ENCODE peak calls at places on chromosomes 16 and 17, in six cellular contexts. One of them, this sample, is unnamed.

GRCh38 chr16:3774156-3774767 is 56.9 kb upstream of the TRAP1 start:
- DNase-seq in stimulated activated CD8-positive, alpha-beta memory T cell treated with anti-CD3 and anti-CD28 coated beads, Interleukin-4, amount 100 ng/mL, for 24 hours: no peak
- DNase-seq in ovary: peak
- DNase-seq in cardiac muscle cell: no peak
- DNase-seq in stimulated activated CD4-positive, alpha-beta T cell treated with anti-CD3 and anti-CD28 coated beads, Interleukin-15, amount 100 ng/mL, for 24 hours: no peak
- DNase-seq in NCI-H1105 treated with DMSO at 0.1 percent for 48 hours: peak
- DNase-seq in this sample: no peak

GRCh38 chr17:82283208-82283749 is 9.8 kb upstream of the CSNK1D start:
- DNase-seq in stimulated activated CD8-positive, alpha-beta memory T cell treated with anti-CD3 and anti-CD28 coated beads, Interleukin-4, amount 100 ng/mL, for 24 hours: no peak
- DNase-seq in ovary: no peak
- DNase-seq in cardiac muscle cell: peak
- DNase-seq in stimulated activated CD4-positive, alpha-beta T cell treated with anti-CD3 and anti-CD28 coated beads, Interleukin-15, amount 100 ng/mL, for 24 hours: peak
- DNase-seq in NCI-H1105 treated with DMSO at 0.1 percent for 48 hours: peak
- DNase-seq in this sample: peak

GRCh38 chr16:2854700-2855309 is 3.2 kb downstream of the PRSS22 start:
- DNase-seq in stimulated activated CD8-positive, alpha-beta memory T cell treated with anti-CD3 and anti-CD28 coated beads, Interleukin-4, amount 100 ng/mL, for 24 hours: no peak
- DNase-seq in ovary: no peak
- DNase-seq in cardiac muscle cell: no peak
- DNase-seq in stimulated activated CD4-positive, alpha-beta T cell treated with anti-CD3 and anti-CD28 coated beads, Interleukin-15, amount 100 ng/mL, for 24 hours: peak
- DNase-seq in NCI-H1105 treated with DMSO at 0.1 percent for 48 hours: no peak
- DNase-seq in this sample: no peak

GRCh38 chr16:61289141-61289540 is 747.1 kb downstream of the CDH8 start:
- DNase-seq in stimulated activated CD8-positive, alpha-beta memory T cell treated with anti-CD3 and anti-CD28 coated beads, Interleukin-4, amount 100 ng/mL, for 24 hours: no peak
- DNase-seq in ovary: no peak
- DNase-seq in cardiac muscle cell: no peak
- DNase-seq in stimulated activated CD4-positive, alpha-beta T cell treated with anti-CD3 and anti-CD28 coated beads, Interleukin-15, amount 100 ng/mL, for 24 hours: no peak
- DNase-seq in NCI-H1105 treated with DMSO at 0.1 percent for 48 hours: no peak
- DNase-seq in this sample: no peak

GRCh38 chr16:71873199-71873598 is 10.8 kb downstream of the ZNF821 start:
- DNase-seq in stimulated activated CD8-positive, alpha-beta memory T cell treated with anti-CD3 and anti-CD28 coated beads, Interleukin-4, amount 100 ng/mL, for 24 hours: no peak
- DNase-seq in ovary: no peak
- DNase-seq in cardiac muscle cell: no peak
- DNase-seq in stimulated activated CD4-positive, alpha-beta T cell treated with anti-CD3 and anti-CD28 coated beads, Interleukin-15, amount 100 ng/mL, for 24 hours: no peak
- DNase-seq in NCI-H1105 treated with DMSO at 0.1 percent for 48 hours: no peak
- DNase-seq in this sample: no peak

GRCh38 chr17:142876-143784 is 5.8 kb downstream of the SCGB1C2 start:
- DNase-seq in stimulated activated CD8-positive, alpha-beta memory T cell treated with anti-CD3 and anti-CD28 coated beads, Interleukin-4, amount 100 ng/mL, for 24 hours: no peak
- DNase-seq in ovary: peak
- DNase-seq in cardiac muscle cell: no peak
- DNase-seq in stimulated activated CD4-positive, alpha-beta T cell treated with anti-CD3 and anti-CD28 coated beads, Interleukin-15, amount 100 ng/mL, for 24 hours: no peak
- DNase-seq in NCI-H1105 treated with DMSO at 0.1 percent for 48 hours: no peak
- DNase-seq in this sample: no peak

GRCh38 chr17:33369149-33369548 is 76.1 kb upstream of the ASIC2 start:
- DNase-seq in stimulated activated CD8-positive, alpha-beta memory T cell treated with anti-CD3 and anti-CD28 coated beads, Interleukin-4, amount 100 ng/mL, for 24 hours: no peak
- DNase-seq in ovary: no peak
- DNase-seq in cardiac muscle cell: no peak
- DNase-seq in stimulated activated CD4-positive, alpha-beta T cell treated with anti-CD3 and anti-CD28 coated beads, Interleukin-15, amount 100 ng/mL, for 24 hours: no peak
- DNase-seq in NCI-H1105 treated with DMSO at 0.1 percent for 48 hours: no peak
- DNase-seq in this sample: no peak

GRCh38 chr17:81400939-81401726 is 5.9 kb downstream of the BAHCC1 start:
- DNase-seq in stimulated activated CD8-positive, alpha-beta memory T cell treated with anti-CD3 and anti-CD28 coated beads, Interleukin-4, amount 100 ng/mL, for 24 hours: no peak
- DNase-seq in ovary: no peak
- DNase-seq in cardiac muscle cell: no peak
- DNase-seq in stimulated activated CD4-positive, alpha-beta T cell treated with anti-CD3 and anti-CD28 coated beads, Interleukin-15, amount 100 ng/mL, for 24 hours: no peak
- DNase-seq in NCI-H1105 treated with DMSO at 0.1 percent for 48 hours: no peak
- DNase-seq in this sample: no peak

GRCh38 chr16:10349851-10350250 is 36.0 kb upstream of the ATF7IP2 start:
- DNase-seq in stimulated activated CD8-positive, alpha-beta memory T cell treated with anti-CD3 and anti-CD28 coated beads, Interleukin-4, amount 100 ng/mL, for 24 hours: no peak
- DNase-seq in ovary: no peak
- DNase-seq in cardiac muscle cell: no peak
- DNase-seq in stimulated activated CD4-positive, alpha-beta T cell treated with anti-CD3 and anti-CD28 coated beads, Interleukin-15, amount 100 ng/mL, for 24 hours: no peak
- DNase-seq in NCI-H1105 treated with DMSO at 0.1 percent for 48 hours: no peak
- DNase-seq in this sample: no peak

GRCh38 chr16:638034-638543 is 2.0 kb upstream of the METTL26 start:
- DNase-seq in stimulated activated CD8-positive, alpha-beta memory T cell treated with anti-CD3 and anti-CD28 coated beads, Interleukin-4, amount 100 ng/mL, for 24 hours: no peak
- DNase-seq in ovary: peak
- DNase-seq in cardiac muscle cell: no peak
- DNase-seq in stimulated activated CD4-positive, alpha-beta T cell treated with anti-CD3 and anti-CD28 coated beads, Interleukin-15, amount 100 ng/mL, for 24 hours: no peak
- DNase-seq in NCI-H1105 treated with DMSO at 0.1 percent for 48 hours: no peak
- DNase-seq in this sample: no peak

GRCh38 chr16:11619327-11619851 is 32.7 kb upstream of the LITAF start:
- DNase-seq in stimulated activated CD8-positive, alpha-beta memory T cell treated with anti-CD3 and anti-CD28 coated beads, Interleukin-4, amount 100 ng/mL, for 24 hours: no peak
- DNase-seq in ovary: no peak
- DNase-seq in cardiac muscle cell: no peak
- DNase-seq in stimulated activated CD4-positive, alpha-beta T cell treated with anti-CD3 and anti-CD28 coated beads, Interleukin-15, amount 100 ng/mL, for 24 hours: no peak
- DNase-seq in NCI-H1105 treated with DMSO at 0.1 percent for 48 hours: no peak
- DNase-seq in this sample: no peak

GRCh38 chr17:3798273-3799180 is 2.5 kb downstream of the ITGAE start:
- DNase-seq in stimulated activated CD8-positive, alpha-beta memory T cell treated with anti-CD3 and anti-CD28 coated beads, Interleukin-4, amount 100 ng/mL, for 24 hours: no peak
- DNase-seq in ovary: peak
- DNase-seq in cardiac muscle cell: no peak
- DNase-seq in stimulated activated CD4-positive, alpha-beta T cell treated with anti-CD3 and anti-CD28 coated beads, Interleukin-15, amount 100 ng/mL, for 24 hours: no peak
- DNase-seq in NCI-H1105 treated with DMSO at 0.1 percent for 48 hours: no peak
- DNase-seq in this sample: no peak

GRCh38 chr16:89006036-89006752 is 29.2 kb upstream of the CBFA2T3 start:
- DNase-seq in stimulated activated CD8-positive, alpha-beta memory T cell treated with anti-CD3 and anti-CD28 coated beads, Interleukin-4, amount 100 ng/mL, for 24 hours: no peak
- DNase-seq in ovary: no peak
- DNase-seq in cardiac muscle cell: no peak
- DNase-seq in stimulated activated CD4-positive, alpha-beta T cell treated with anti-CD3 and anti-CD28 coated beads, Interleukin-15, amount 100 ng/mL, for 24 hours: no peak
- DNase-seq in NCI-H1105 treated with DMSO at 0.1 percent for 48 hours: no peak
- DNase-seq in this sample: no peak

GRCh38 chr16:67885545-67885944 is 860 bp downstream of the NRN1L start:
- DNase-seq in stimulated activated CD8-positive, alpha-beta memory T cell treated with anti-CD3 and anti-CD28 coated beads, Interleukin-4, amount 100 ng/mL, for 24 hours: no peak
- DNase-seq in ovary: no peak
- DNase-seq in cardiac muscle cell: no peak
- DNase-seq in stimulated activated CD4-positive, alpha-beta T cell treated with anti-CD3 and anti-CD28 coated beads, Interleukin-15, amount 100 ng/mL, for 24 hours: no peak
- DNase-seq in NCI-H1105 treated with DMSO at 0.1 percent for 48 hours: no peak
- DNase-seq in this sample: no peak

GRCh38 chr17:40675905-40676304 is 10.9 kb upstream of the KRT222 start:
- DNase-seq in stimulated activated CD8-positive, alpha-beta memory T cell treated with anti-CD3 and anti-CD28 coated beads, Interleukin-4, amount 100 ng/mL, for 24 hours: no peak
- DNase-seq in ovary: no peak
- DNase-seq in cardiac muscle cell: no peak
- DNase-seq in stimulated activated CD4-positive, alpha-beta T cell treated with anti-CD3 and anti-CD28 coated beads, Interleukin-15, amount 100 ng/mL, for 24 hours: no peak
- DNase-seq in NCI-H1105 treated with DMSO at 0.1 percent for 48 hours: no peak
- DNase-seq in this sample: no peak

This sample was measured in iris pigment epithelial cell.